ENCODE peak calls at places on chromosomes 2 and 18, in nine cellular contexts. D is A549, W is ovary, P is IMR-90, I is esophagus squamous epithelium, G is NB4, H is adrenal gland, K is HepG2, T is stomach. L is an unnamed sample.

GRCh38 chr2:181319291-181319690 is 137.9 kb upstream of the ITGA4 start:
- DNase-seq in D (no peak), W (no peak), P (no peak), I (no peak), G (no peak), H (no peak), K (no peak), T (no peak), L (no peak)

GRCh38 chr2:63790491-63790890 is 51.2 kb upstream of the UGP2 start:
- DNase-seq in D (no peak), W (no peak), P (peak; percentile 37), I (no peak), G (no peak), H (no peak), K (no peak), T (no peak), L (no peak)

GRCh38 chr2:31080361-31080760 is 57.9 kb downstream of the GALNT14 start:
- DNase-seq in D (no peak), W (no peak), P (no peak), I (no peak), G (no peak), H (no peak), K (no peak), T (no peak), L (no peak)

GRCh38 chr2:122543815-122544214 is 788.4 kb downstream of the TSN start:
- DNase-seq in D (no peak), W (no peak), P (peak; percentile 52), I (no peak), G (no peak), H (no peak), K (no peak), T (no peak), L (no peak)

GRCh38 chr2:96694279-96694678 is 45.6 kb downstream of the LMAN2L start:
- DNase-seq in D (no peak), W (no peak), P (no peak), I (no peak), G (no peak), H (no peak), K (no peak), T (no peak), L (no peak)

GRCh38 chr18:4557502-4557901 is 102.4 kb upstream of the DLGAP1 start:
- DNase-seq in D (no peak), W (no peak), P (no peak), I (no peak), G (no peak), H (no peak), K (no peak), T (no peak), L (no peak)

GRCh38 chr18:3451989-3452749 is 2.2 kb downstream of the TGIF1 start:
- DNase-seq in D (no peak), W (peak; percentile 74), P (peak; percentile 69), I (no peak), G (peak; percentile 54), H (peak; percentile 69), K (no peak), T (peak; percentile 73), L (peak; percentile 55)

GRCh38 chr2:81576713-81577112 is 1272.2 kb upstream of the LRRTM1 start:
- DNase-seq in D (no peak), W (no peak), P (no peak), I (no peak), G (no peak), H (no peak), K (no peak), T (no peak), L (no peak)

GRCh38 chr2:128360711-128361110 is 42.0 kb upstream of the HS6ST1 start:
- DNase-seq in D (no peak), W (no peak), P (no peak), I (no peak), G (no peak), H (no peak), K (no peak), T (no peak), L (no peak)

GRCh38 chr2:230541934-230542380 is 126.0 kb downstream of the SP100 start:
- DNase-seq in D (no peak), W (no peak), P (peak; percentile 7), I (no peak), G (no peak), H (no peak), K (no peak), T (no peak), L (no peak)

GRCh38 chr2:46970334-46971288 is 55.0 kb upstream of the MCFD2 start:
- DNase-seq in D (peak; percentile 90), W (peak; percentile 65), P (peak; percentile 53), I (no peak), G (peak; percentile 95), H (peak; percentile 93), K (peak; percentile 92), T (peak; percentile 79), L (peak; percentile 38)

GRCh38 chr2:198314559-198315153 is 510.3 kb downstream of the PLCL1 start:
- DNase-seq in D (no peak), W (no peak), P (peak; percentile 65), I (no peak), G (peak; percentile 76), H (no peak), K (peak; percentile 39), T (no peak), L (no peak)

GRCh38 chr2:11602563-11603182 is 67.3 kb downstream of the NTSR2 start:
- DNase-seq in D (no peak), W (no peak), P (no peak), I (no peak), G (no peak), H (no peak), K (no peak), T (no peak), L (no peak)

GRCh38 chr2:20584045-20584636 is 66.8 kb downstream of the HS1BP3 start:
- DNase-seq in D (peak; percentile 51), W (peak; percentile 57), P (no peak), I (no peak), G (no peak), H (peak; percentile 40), K (no peak), T (no peak), L (no peak)

GRCh38 chr18:70377317-70377799 is 88.5 kb downstream of the SOCS6 start:
- DNase-seq in D (peak; percentile 44), W (no peak), P (no peak), I (no peak), G (no peak), H (no peak), K (peak; percentile 93), T (no peak), L (no peak)

GRCh38 chr2:20650412-20650879 is 452 bp downstream of the HS1BP3 start:
- DNase-seq in D (peak; percentile 61), W (no peak), P (peak; percentile 38), I (no peak), G (peak; percentile 48), H (peak; percentile 56), K (no peak), T (no peak), L (no peak)

GRCh38 chr2:27212626-27213471 is 781 bp upstream of the SLC5A6 start:
- DNase-seq in D (peak; percentile 66), W (no peak), P (peak; percentile 76), I (no peak), G (peak; percentile 74), H (no peak), K (peak; percentile 55), T (no peak), L (no peak)

GRCh38 chr18:55763805-55764204 is 175.8 kb upstream of the TCF4 start:
- DNase-seq in D (no peak), W (no peak), P (peak; percentile 11), I (no peak), G (no peak), H (no peak), K (no peak), T (no peak), L (no peak)

GRCh38 chr2:97995734-97996624 is at the start of gene TMEM131:
- DNase-seq in D (peak; percentile 87), W (peak; percentile 96), P (peak; percentile 93), I (peak; percentile 79), G (peak; percentile 98), H (peak; percentile 95), K (peak; percentile 88), T (peak; percentile 96), L (peak; percentile 82)

GRCh38 chr2:2919574-2920365 is 457.8 kb downstream of the EIPR1 start:
- DNase-seq in D (no peak), W (no peak), P (no peak), I (no peak), G (no peak), H (no peak), K (no peak), T (no peak), L (no peak)

DNA sequence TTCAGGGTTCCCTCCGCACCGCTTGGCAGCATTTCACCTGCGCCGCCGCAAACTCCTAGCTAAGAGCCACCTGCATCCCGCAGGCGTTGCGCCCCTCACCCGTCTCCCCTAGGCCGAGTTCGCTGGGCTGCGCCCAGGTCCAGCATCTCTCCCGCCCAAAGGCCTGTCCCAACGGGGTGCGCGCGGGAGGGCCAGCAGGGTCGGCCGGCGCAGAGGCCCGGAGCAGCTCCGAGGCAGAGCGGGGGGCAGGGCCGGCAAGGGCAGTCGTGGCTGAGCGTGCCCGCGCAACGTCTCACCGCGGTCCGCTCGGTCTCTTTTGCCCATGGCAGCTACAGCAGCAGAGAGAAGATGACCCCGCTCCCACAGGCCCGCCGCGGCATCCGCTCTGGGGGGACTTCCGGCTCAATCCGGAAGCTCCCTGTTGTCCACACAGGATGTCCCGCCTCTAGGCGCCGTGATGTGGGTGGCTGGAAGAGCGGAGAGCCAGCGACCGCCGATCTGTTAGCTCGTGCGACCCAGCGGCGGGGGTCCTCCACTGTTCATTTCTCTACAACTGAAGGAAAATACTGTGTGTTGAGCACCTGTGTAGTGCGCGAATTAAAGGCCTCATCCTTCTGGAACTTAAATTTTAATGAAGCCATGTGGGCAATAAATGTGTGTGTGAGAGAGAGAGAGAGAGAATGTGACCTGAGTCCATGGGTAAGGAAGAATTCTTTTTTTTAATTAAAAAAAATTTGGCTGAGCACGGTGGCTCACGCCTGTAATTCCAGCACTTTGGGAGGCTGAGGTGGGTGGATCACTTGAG is at the start of gene ERCC3:
- DNase-seq in D (peak; percentile 86), W (peak; percentile 90), P (peak; percentile 80), I (no peak), G (peak; percentile 93), H (peak; percentile 85), K (peak; percentile 89), T (peak; percentile 82), L (peak; percentile 69)
- TF ChIP-seq POLR2A in D (peak; percentile 81), W (no peak), P (peak; percentile 71), I (no peak), G (peak; percentile 84), H (peak; percentile 29), K (peak; percentile 97), T (no peak), L (no peak)

GRCh38 chr2:44748-45341 is 1.5 kb downstream of the FAM110C start:
- DNase-seq in D (no peak), W (no peak), P (no peak), I (no peak), G (no peak), H (no peak), K (no peak), T (peak; percentile 66), L (no peak)
- TF ChIP-seq POLR2A in D (no peak), W (no peak), P (no peak), I (no peak), G (no peak), H (no peak), K (no peak), T (no peak), L (no peak)

GRCh38 chr2:73832905-73833304 is 4.1 kb downstream of the STAMBP start:
- DNase-seq in D (no peak), W (no peak), P (peak; percentile 53), I (no peak), G (no peak), H (no peak), K (no peak), T (no peak), L (no peak)
- TF ChIP-seq POLR2A in D (no peak), W (no peak), P (no peak), I (no peak), G (no peak), H (no peak), K (no peak), T (no peak), L (no peak)

GRCh38 chr2:169584005-169584877 is at the start of gene PPIG:
- DNase-seq in D (peak; percentile 83), W (peak; percentile 92), P (peak; percentile 91), I (peak; percentile 61), G (peak; percentile 97), H (peak; percentile 93), K (peak; percentile 91), T (peak; percentile 91), L (peak; percentile 74)
- TF ChIP-seq POLR2A in D (peak; percentile 28), W (peak; percentile 82), P (peak; percentile 86), I (peak; percentile 73), G (peak; percentile 62), H (peak; percentile 54), K (peak; percentile 63), T (no peak), L (peak; percentile 12)

L was measured in tibial nerve.